ENCODE peak calls at places on chromosomes 5 and 9, in seven cellular contexts. C is HL-60, B is A673, P is adrenal gland, W is brain microvascular endothelial cell, U is transverse colon, J is tibial nerve. Z is an unnamed sample.
A peak's percentile ranks its signal among the peaks of the same experiment; 100 is the strongest.

GRCh38 chr9:131875828-131876485 is 136.1 kb upstream of the RAPGEF1 start:
- DNase-seq in C (no peak), B (no peak), P (no peak), W (no peak), U (no peak), J (no peak), Z (peak; percentile 0)

GRCh38 chr9:2021731-2022130 is 6.6 kb downstream of the SMARCA2 start:
- DNase-seq in C (no peak), B (no peak), P (no peak), W (no peak), U (no peak), J (no peak), Z (no peak)

GRCh38 chr5:1962619-1963355 is 80.1 kb upstream of the IRX4 start:
- DNase-seq in C (no peak), B (no peak), P (no peak), W (no peak), U (no peak), J (no peak), Z (peak; percentile 90)

GRCh38 chr5:107388111-107388861 is 282.5 kb downstream of the EFNA5 start:
- DNase-seq in C (no peak), B (peak; percentile 80), P (no peak), W (peak; percentile 85), U (no peak), J (no peak), Z (peak; percentile 90)

GRCh38 chr5:158877124-158877581 is 222.6 kb downstream of the EBF1 start:
- DNase-seq in C (no peak), B (no peak), P (no peak), W (peak; percentile 55), U (no peak), J (no peak), Z (peak; percentile 29)

GRCh38 chr9:14652729-14653377 is 40.4 kb downstream of the ZDHHC21 start:
- DNase-seq in C (no peak), B (peak; percentile 46), P (no peak), W (no peak), U (no peak), J (no peak), Z (peak; percentile 3)

GRCh38 chr5:80255425-80255751 is 460 bp downstream of the SERINC5 start:
- DNase-seq in C (no peak), B (peak; percentile 73), P (peak; percentile 68), W (peak; percentile 49), U (peak; percentile 81), J (peak; percentile 23), Z (peak; percentile 63)

GRCh38 chr9:5976668-5977397 is 38.6 kb downstream of the RANBP6 start:
- DNase-seq in C (no peak), B (no peak), P (no peak), W (no peak), U (no peak), J (no peak), Z (peak; percentile 20)

GRCh38 chr5:169583424-169584215 is at the start of gene SPDL1:
- DNase-seq in C (peak; percentile 83), B (peak; percentile 95), P (peak; percentile 95), W (peak; percentile 95), U (peak; percentile 97), J (peak; percentile 94), Z (peak; percentile 98)

GRCh38 chr5:74040811-74041491 is 415.0 kb downstream of the ARHGEF28 start:
- DNase-seq in C (no peak), B (no peak), P (no peak), W (no peak), U (no peak), J (no peak), Z (no peak)

GRCh38 chr5:170691623-170692022 is 91.9 kb upstream of the GABRP start:
- DNase-seq in C (no peak), B (peak; percentile 1), P (no peak), W (no peak), U (no peak), J (no peak), Z (peak; percentile 10)

GRCh38 chr9:37582548-37583157 is 6.5 kb upstream of the FBXO10 start:
- DNase-seq in C (no peak), B (peak; percentile 73), P (no peak), W (peak; percentile 47), U (no peak), J (peak; percentile 51), Z (peak; percentile 49)

GRCh38 chr9:114116061-114116747 is 17.1 kb upstream of the KIF12 start:
- DNase-seq in C (no peak), B (no peak), P (no peak), W (no peak), U (no peak), J (no peak), Z (no peak)

GRCh38 chr5:5132185-5132584 is 7.9 kb upstream of the ADAMTS16 start:
- DNase-seq in C (no peak), B (no peak), P (no peak), W (no peak), U (no peak), J (no peak), Z (no peak)

GRCh38 chr9:129988607-129989361 is 54.2 kb downstream of the FNBP1 start:
- DNase-seq in C (no peak), B (no peak), P (no peak), W (no peak), U (peak; percentile 50), J (no peak), Z (no peak)

GRCh38 chr9:99249619-99250018 is 27.5 kb downstream of the SEC61B start:
- DNase-seq in C (no peak), B (no peak), P (no peak), W (no peak), U (no peak), J (no peak), Z (no peak)

GRCh38 chr5:127941646-127942045 is 141.9 kb upstream of the SLC12A2 start:
- DNase-seq in C (no peak), B (peak; percentile 44), P (no peak), W (peak; percentile 48), U (peak; percentile 61), J (no peak), Z (no peak)

GRCh38 chr9:132075853-132076252 is 3.8 kb downstream of the MED27 start:
- DNase-seq in C (no peak), B (no peak), P (no peak), W (no peak), U (no peak), J (no peak), Z (peak; percentile 27)

GRCh38 chr5:145360936-145361335 is 474.2 kb downstream of the PRELID2 start:
- DNase-seq in C (no peak), B (no peak), P (no peak), W (no peak), U (no peak), J (no peak), Z (no peak)

GRCh38 chr5:160744253-160745112 is 107.5 kb downstream of the ATP10B start:
- DNase-seq in C (no peak), B (no peak), P (no peak), W (no peak), U (no peak), J (no peak), Z (no peak)

GRCh38 chr9:97853844-97854695 is 1.0 kb downstream of the FOXE1 start:
- DNase-seq in C (peak; percentile 82), B (peak; percentile 65), P (no peak), W (no peak), U (no peak), J (no peak), Z (no peak)

GRCh38 chr5:156240414-156240813 is 86.5 kb upstream of the SGCD start:
- DNase-seq in C (no peak), B (no peak), P (no peak), W (no peak), U (no peak), J (no peak), Z (no peak)

GRCh38 chr5:88892669-88893068 is 9.7 kb upstream of the MEF2C start:
- DNase-seq in C (no peak), B (no peak), P (no peak), W (no peak), U (no peak), J (no peak), Z (no peak)

GRCh38 chr9:22216730-22217160 is 207.6 kb upstream of the CDKN2B start:
- DNase-seq in C (no peak), B (no peak), P (no peak), W (peak; percentile 63), U (no peak), J (no peak), Z (peak; percentile 63)

GRCh38 chr9:6938447-6938846 is 180.7 kb downstream of the KDM4C start:
- DNase-seq in C (no peak), B (peak; percentile 60), P (no peak), W (peak; percentile 78), U (no peak), J (peak; percentile 13), Z (peak; percentile 64)

DNA sequence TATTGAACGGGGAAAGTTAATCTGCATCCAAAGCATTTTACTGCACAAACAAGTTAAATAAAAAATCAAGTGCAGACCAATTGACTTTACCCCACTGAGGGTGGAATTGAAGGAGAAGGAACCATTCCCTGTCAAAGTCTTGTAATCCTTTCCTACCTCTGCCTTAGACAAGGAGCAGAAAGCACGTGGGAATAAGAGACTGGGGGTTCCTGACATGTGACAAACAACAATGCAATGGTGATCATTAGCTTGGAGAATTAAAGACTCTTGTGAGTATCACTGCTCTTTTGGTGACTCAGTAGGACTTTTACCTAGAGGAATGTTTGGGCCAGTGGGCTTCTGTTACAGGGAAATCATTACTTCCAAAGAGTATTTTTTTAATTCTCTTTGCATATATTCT is 779.5 kb downstream of the TLR4 start:
- DNase-seq in C (no peak), B (no peak), P (no peak), W (no peak), U (no peak), J (no peak), Z (no peak)
- TF ChIP-seq CTCF in C (no peak), B (no peak), P (no peak), W (no peak), U (no peak), J (no peak), Z (no peak)

DNA sequence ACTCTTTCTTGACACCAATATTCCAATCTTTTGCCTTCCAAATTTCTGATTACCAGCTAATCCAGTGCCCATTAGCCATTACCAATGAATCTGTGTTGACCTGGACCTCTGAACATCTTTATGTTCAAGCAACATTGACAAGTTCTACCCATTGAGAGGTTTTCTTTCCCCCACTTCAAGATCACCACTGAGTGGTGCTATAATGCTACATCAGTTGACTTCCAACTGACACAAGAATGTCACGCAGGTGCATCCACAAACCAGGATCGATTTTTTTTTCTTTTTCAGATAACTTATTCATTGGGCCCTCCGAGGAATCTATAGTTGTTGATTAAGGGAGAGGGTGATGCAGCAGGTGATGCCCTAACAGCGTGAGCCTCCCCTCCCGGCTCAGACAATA is 102.6 kb downstream of the SLC1A3 start:
- DNase-seq in C (no peak), B (no peak), P (no peak), W (no peak), U (no peak), J (no peak), Z (no peak)
- TF ChIP-seq CTCF in C (no peak), B (peak; percentile 36), P (no peak), W (no peak), U (no peak), J (no peak), Z (no peak)

DNA sequence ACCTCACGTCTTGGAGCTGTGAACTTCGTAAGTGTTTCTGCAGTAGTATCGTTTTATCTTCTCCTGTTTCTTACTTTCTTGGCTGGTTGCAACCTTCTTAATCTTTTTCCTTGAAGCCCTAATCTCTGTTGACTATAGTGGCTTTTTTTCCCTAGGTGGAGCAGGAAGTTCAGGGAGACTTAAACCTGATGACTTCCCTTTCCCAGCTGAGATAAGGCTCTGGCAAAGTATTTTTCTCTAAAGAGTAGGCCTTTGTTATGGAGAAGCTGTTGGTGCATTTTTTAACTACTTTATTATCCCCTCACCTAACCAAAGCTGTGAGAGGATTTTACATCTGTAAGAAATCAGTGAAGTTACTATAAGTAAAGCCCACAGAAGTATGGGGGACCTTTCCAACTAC is 723.1 kb upstream of the RIOK2 start:
- DNase-seq in C (no peak), B (no peak), P (no peak), W (no peak), U (no peak), J (no peak), Z (no peak)
- TF ChIP-seq CTCF in C (no peak), B (no peak), P (no peak), W (no peak), U (no peak), J (no peak), Z (no peak)

GRCh38 chr9:106757539-106757938 is 105.4 kb upstream of the ZNF462 start:
- DNase-seq in C (no peak), B (peak; percentile 6), P (no peak), W (no peak), U (no peak), J (no peak), Z (no peak)
- TF ChIP-seq CTCF in C (no peak), B (no peak), P (no peak), W (no peak), U (no peak), J (no peak), Z (no peak)